ENCODE peak calls at places on chromosomes 5 and 9, in four cellular contexts. One of them, this sample, is unnamed.

GRCh38 chr5:61669531-61669930 is 337.5 kb downstream of the ZSWIM6 start:
- DNase-seq in mesendoderm: no peak
- DNase-seq in H1: no peak
- DNase-seq in H9: no peak
- DNase-seq in this sample: no peak

GRCh38 chr5:111261610-111262009 is 37.4 kb downstream of the CAMK4 start:
- DNase-seq in H9: no peak
- DNase-seq in H1: no peak
- DNase-seq in mesendoderm: no peak
- DNase-seq in this sample: no peak

GRCh38 chr5:180860273-180860886 is 696 bp downstream of the ZFP62 start:
- DNase-seq in H9: peak; percentile 81
- DNase-seq in mesendoderm: peak; percentile 91
- DNase-seq in H1: peak; percentile 51
- DNase-seq in this sample: no peak

GRCh38 chr9:97703437-97704326 is 6.5 kb upstream of the XPA start:
- DNase-seq in H1: no peak
- DNase-seq in H9: no peak
- DNase-seq in mesendoderm: peak; percentile 55
- DNase-seq in this sample: peak; percentile 80

GRCh38 chr9:85166808-85167545 is 497.4 kb downstream of the NTRK2 start:
- DNase-seq in H9: no peak
- DNase-seq in mesendoderm: peak; percentile 80
- DNase-seq in H1: no peak
- DNase-seq in this sample: no peak

GRCh38 chr9:132243156-132244074 is 81.6 kb downstream of the NTNG2 start:
- DNase-seq in mesendoderm: no peak
- DNase-seq in H1: no peak
- DNase-seq in H9: peak; percentile 48
- DNase-seq in this sample: peak; percentile 13

GRCh38 chr5:2260211-2260985 is 377.7 kb upstream of the IRX4 start:
- DNase-seq in H1: no peak
- DNase-seq in mesendoderm: no peak
- DNase-seq in H9: no peak
- DNase-seq in this sample: no peak

GRCh38 chr5:159518361-159518760 is 188.1 kb upstream of the IL12B start:
- DNase-seq in H9: no peak
- DNase-seq in mesendoderm: no peak
- DNase-seq in H1: no peak
- DNase-seq in this sample: peak; percentile 21

GRCh38 chr5:140043508-140043872 is 391 bp upstream of the NRG2 start:
- DNase-seq in H9: peak; percentile 79
- DNase-seq in mesendoderm: peak; percentile 72
- DNase-seq in H1: peak; percentile 27
- DNase-seq in this sample: no peak

GRCh38 chr5:147879784-147880183 is 1.3 kb downstream of the SCGB3A2 start:
- DNase-seq in H1: no peak
- DNase-seq in H9: no peak
- DNase-seq in mesendoderm: no peak
- DNase-seq in this sample: no peak

GRCh38 chr9:123948290-123948689 is 18.4 kb upstream of the DENND1A start:
- DNase-seq in mesendoderm: no peak
- DNase-seq in H9: no peak
- DNase-seq in H1: no peak
- DNase-seq in this sample: no peak

GRCh38 chr9:119697996-119698395 is 328.8 kb upstream of the BRINP1 start:
- DNase-seq in mesendoderm: peak; percentile 89
- DNase-seq in H9: no peak
- DNase-seq in H1: no peak
- DNase-seq in this sample: no peak

GRCh38 chr5:41876678-41877077 is 6.5 kb upstream of the OXCT1 start:
- DNase-seq in H1: no peak
- DNase-seq in H9: no peak
- DNase-seq in mesendoderm: no peak
- DNase-seq in this sample: no peak

GRCh38 chr5:105924366-105924765 is 1746.4 kb downstream of the EFNA5 start:
- DNase-seq in H1: no peak
- DNase-seq in H9: no peak
- DNase-seq in mesendoderm: peak; percentile 75
- DNase-seq in this sample: peak; percentile 81

GRCh38 chr5:40386293-40386692 is 293.4 kb upstream of the PTGER4 start:
- DNase-seq in H9: no peak
- DNase-seq in H1: no peak
- DNase-seq in mesendoderm: peak; percentile 21
- DNase-seq in this sample: peak; percentile 55

GRCh38 chr5:2135354-2135753 is 252.6 kb upstream of the IRX4 start:
- DNase-seq in H9: peak; percentile 31
- DNase-seq in mesendoderm: no peak
- DNase-seq in H1: no peak
- DNase-seq in this sample: no peak

GRCh38 chr5:149697001-149697400 is 33.1 kb upstream of the PPARGC1B start:
- DNase-seq in H1: no peak
- DNase-seq in mesendoderm: no peak
- DNase-seq in H9: no peak
- DNase-seq in this sample: peak; percentile 13

DNA sequence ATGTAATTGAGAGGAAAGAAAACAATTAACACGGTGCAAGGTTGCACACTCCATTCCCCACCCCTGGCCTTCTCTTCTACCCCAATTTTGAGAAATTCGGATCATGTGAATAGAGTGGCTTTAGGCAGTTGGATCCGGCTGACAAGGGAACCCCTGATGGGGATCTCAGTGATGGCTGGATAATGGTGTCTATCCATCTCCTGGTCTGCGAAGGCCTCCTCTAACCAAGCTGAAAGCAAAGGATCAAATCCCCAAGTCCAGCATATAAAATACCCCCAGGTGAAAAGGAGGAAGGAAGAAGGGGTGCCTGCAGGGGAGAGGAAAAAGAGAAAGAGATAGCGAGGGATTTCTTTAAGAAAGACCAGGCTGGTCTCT is 16.0 kb downstream of the NR2F1 start:
- DNase-seq in H9: no peak
- DNase-seq in mesendoderm: no peak
- DNase-seq in H1: no peak
- DNase-seq in this sample: no peak
- H4K5ac ChIP-seq in H9: no peak overlapping the region
- H4K5ac ChIP-seq in mesendoderm: no peak overlapping the region
- H4K5ac ChIP-seq in H1: no peak overlapping the region
- H4K5ac ChIP-seq in this sample: peak overlapping the region; percentile 76

GRCh38 chr5:113255579-113256210 is 179.1 kb downstream of the TSSK1B start:
- DNase-seq in H1: no peak
- DNase-seq in H9: no peak
- DNase-seq in mesendoderm: no peak
- DNase-seq in this sample: peak; percentile 45
- H4K5ac ChIP-seq in H1: no peak overlapping the region
- H4K5ac ChIP-seq in H9: no peak overlapping the region
- H4K5ac ChIP-seq in mesendoderm: no peak overlapping the region
- H4K5ac ChIP-seq in this sample: no peak overlapping the region

GRCh38 chr9:79452265-79452664 is 119.5 kb upstream of the TLE4 start:
- DNase-seq in mesendoderm: no peak
- DNase-seq in H9: no peak
- DNase-seq in H1: no peak
- DNase-seq in this sample: no peak
- H4K5ac ChIP-seq in mesendoderm: no peak overlapping the region
- H4K5ac ChIP-seq in H9: no peak overlapping the region
- H4K5ac ChIP-seq in H1: no peak overlapping the region
- H4K5ac ChIP-seq in this sample: no peak overlapping the region

GRCh38 chr5:152529456-152529855 is 124.4 kb upstream of the NMUR2 start:
- DNase-seq in mesendoderm: peak; percentile 94
- DNase-seq in H9: peak; percentile 74
- DNase-seq in H1: peak; percentile 43
- DNase-seq in this sample: no peak
- H4K5ac ChIP-seq in mesendoderm: no peak overlapping the region
- H4K5ac ChIP-seq in H9: no peak overlapping the region
- H4K5ac ChIP-seq in H1: no peak overlapping the region
- H4K5ac ChIP-seq in this sample: no peak overlapping the region

GRCh38 chr9:2984481-2984880 is 140.6 kb upstream of the PUM3 start:
- DNase-seq in mesendoderm: no peak
- DNase-seq in H9: no peak
- DNase-seq in H1: no peak
- DNase-seq in this sample: no peak
- H4K5ac ChIP-seq in mesendoderm: no peak overlapping the region
- H4K5ac ChIP-seq in H9: no peak overlapping the region
- H4K5ac ChIP-seq in H1: no peak overlapping the region
- H4K5ac ChIP-seq in this sample: no peak overlapping the region

GRCh38 chr5:166068547-166069335 is 2222.7 kb upstream of the WWC1 start:
- DNase-seq in H9: no peak
- DNase-seq in mesendoderm: no peak
- DNase-seq in H1: no peak
- DNase-seq in this sample: no peak
- H4K5ac ChIP-seq in H9: no peak overlapping the region
- H4K5ac ChIP-seq in mesendoderm: no peak overlapping the region
- H4K5ac ChIP-seq in H1: peak overlapping the region; percentile 1
- H4K5ac ChIP-seq in this sample: no peak overlapping the region

GRCh38 chr9:114587345-114588149 is at the start of gene ATP6V1G1:
- DNase-seq in mesendoderm: peak; percentile 100
- DNase-seq in H1: peak; percentile 97
- DNase-seq in H9: peak; percentile 99
- DNase-seq in this sample: peak; percentile 99
- H4K5ac ChIP-seq in mesendoderm: peak within 1 kb of the TSS; percentile 99
- H4K5ac ChIP-seq in H1: peak within 1 kb of the TSS; percentile 91
- H4K5ac ChIP-seq in H9: peak within 1 kb of the TSS; percentile 74
- H4K5ac ChIP-seq in this sample: peak within 1 kb of the TSS; percentile 96